ENCODE peak calls at places on chromosome X, in four cellular contexts. One of them, this sample, is unnamed.

GRCh38 chrX:139738581-139738980 is 30.6 kb upstream of the MCF2 start:
- DNase-seq in HepG2: no peak
- DNase-seq in K562: no peak
- DNase-seq in H1: no peak
- DNase-seq in this sample: no peak

GRCh38 chrX:132614297-132614696 is 125.5 kb upstream of the MBNL3 start:
- DNase-seq in HepG2: peak
- DNase-seq in K562: no peak
- DNase-seq in H1: no peak
- DNase-seq in this sample: no peak

GRCh38 chrX:6941041-6941440 is 206.5 kb upstream of the STS start:
- DNase-seq in HepG2: no peak
- DNase-seq in K562: no peak
- DNase-seq in H1: no peak
- DNase-seq in this sample: no peak

GRCh38 chrX:18468599-18468998 is 43.2 kb downstream of the CDKL5 start:
- DNase-seq in HepG2: no peak
- DNase-seq in K562: no peak
- DNase-seq in H1: no peak
- DNase-seq in this sample: no peak

GRCh38 chrX:70437921-70438665 is 6.5 kb upstream of the DLG3 start:
- DNase-seq in HepG2: no peak
- DNase-seq in K562: no peak
- DNase-seq in H1: no peak
- DNase-seq in this sample: no peak

GRCh38 chrX:31893525-31893924 is 821.7 kb upstream of the FTHL17 start:
- DNase-seq in HepG2: no peak
- DNase-seq in K562: no peak
- DNase-seq in H1: no peak
- DNase-seq in this sample: no peak

GRCh38 chrX:73964607-73965006 is 339.4 kb upstream of the ZCCHC13 start:
- DNase-seq in HepG2: no peak
- DNase-seq in K562: no peak
- DNase-seq in H1: no peak
- DNase-seq in this sample: no peak

GRCh38 chrX:78950157-78950556 is 5.0 kb downstream of the P2RY10 start:
- DNase-seq in HepG2: no peak
- DNase-seq in K562: no peak
- DNase-seq in H1: no peak
- DNase-seq in this sample: no peak

GRCh38 chrX:85905851-85906250 is 141.5 kb downstream of the CHM start:
- DNase-seq in HepG2: no peak
- DNase-seq in K562: no peak
- DNase-seq in H1: no peak
- DNase-seq in this sample: no peak

GRCh38 chrX:40719218-40719617 is 16.1 kb downstream of the MED14 start:
- DNase-seq in HepG2: no peak
- DNase-seq in K562: no peak
- DNase-seq in H1: no peak
- DNase-seq in this sample: no peak

GRCh38 chrX:97398030-97398551 is 514.4 kb downstream of the RPA4 start:
- DNase-seq in HepG2: no peak
- DNase-seq in K562: no peak
- DNase-seq in H1: no peak
- DNase-seq in this sample: no peak

GRCh38 chrX:6299724-6300123 is 71.1 kb upstream of the NLGN4X start:
- DNase-seq in HepG2: no peak
- DNase-seq in K562: no peak
- DNase-seq in H1: no peak
- DNase-seq in this sample: no peak

GRCh38 chrX:2672084-2672483 is 19.0 kb upstream of the CD99 start:
- DNase-seq in HepG2: no peak
- DNase-seq in K562: no peak
- DNase-seq in H1: no peak
- DNase-seq in this sample: no peak

GRCh38 chrX:154436597-154437397 is at the start of gene GDI1:
- DNase-seq in HepG2: no peak
- DNase-seq in K562: peak
- DNase-seq in H1: no peak
- DNase-seq in this sample: peak

GRCh38 chrX:51144828-51145442 is 187.7 kb upstream of the NUDT10 start:
- DNase-seq in HepG2: peak
- DNase-seq in K562: peak
- DNase-seq in H1: peak
- DNase-seq in this sample: peak

GRCh38 chrX:140866446-140866845 is 135.9 kb upstream of the SPANXB1 start:
- DNase-seq in HepG2: no peak
- DNase-seq in K562: no peak
- DNase-seq in H1: no peak
- DNase-seq in this sample: no peak

GRCh38 chrX:39174761-39175417 is 373.6 kb downstream of the MID1IP1 start:
- DNase-seq in HepG2: no peak
- DNase-seq in K562: no peak
- DNase-seq in H1: no peak
- DNase-seq in this sample: no peak

GRCh38 chrX:50211510-50211909 is 6.9 kb downstream of the CCNB3 start:
- DNase-seq in HepG2: no peak
- DNase-seq in K562: no peak
- DNase-seq in H1: no peak
- DNase-seq in this sample: peak

GRCh38 chrX:69603566-69604194 is 12.2 kb upstream of the EDA start:
- DNase-seq in HepG2: no peak
- DNase-seq in K562: no peak
- DNase-seq in H1: no peak
- DNase-seq in this sample: no peak

GRCh38 chrX:100864967-100865366 is 9.2 kb downstream of the NOX1 start:
- DNase-seq in HepG2: no peak
- DNase-seq in K562: no peak
- DNase-seq in H1: no peak
- DNase-seq in this sample: no peak

GRCh38 chrX:104370089-104370488 is 115.4 kb upstream of the ESX1 start:
- DNase-seq in HepG2: peak
- DNase-seq in K562: peak
- DNase-seq in H1: no peak
- DNase-seq in this sample: peak

GRCh38 chrX:77446029-77446585 is 1.1 kb upstream of the FGF16 start:
- DNase-seq in HepG2: no peak
- DNase-seq in K562: no peak
- DNase-seq in H1: no peak
- DNase-seq in this sample: no peak

GRCh38 chrX:39957816-39958561 is 139.8 kb downstream of the BCOR start:
- DNase-seq in HepG2: no peak
- DNase-seq in K562: no peak
- DNase-seq in H1: no peak
- DNase-seq in this sample: no peak

GRCh38 chrX:70494441-70494840 is 49.8 kb downstream of the DLG3 start:
- DNase-seq in HepG2: no peak
- DNase-seq in K562: no peak
- DNase-seq in H1: no peak
- DNase-seq in this sample: no peak

GRCh38 chrX:19799319-19800182 is 87.8 kb downstream of the SH3KBP1 start:
- DNase-seq in HepG2: no peak
- DNase-seq in K562: no peak
- DNase-seq in H1: no peak
- DNase-seq in this sample: no peak
- TF ChIP-seq PHF8 in HepG2: no peak
- TF ChIP-seq PHF8 in K562: no peak
- TF ChIP-seq PHF8 in H1: no peak
- TF ChIP-seq PHF8 in this sample: no peak

DNA sequence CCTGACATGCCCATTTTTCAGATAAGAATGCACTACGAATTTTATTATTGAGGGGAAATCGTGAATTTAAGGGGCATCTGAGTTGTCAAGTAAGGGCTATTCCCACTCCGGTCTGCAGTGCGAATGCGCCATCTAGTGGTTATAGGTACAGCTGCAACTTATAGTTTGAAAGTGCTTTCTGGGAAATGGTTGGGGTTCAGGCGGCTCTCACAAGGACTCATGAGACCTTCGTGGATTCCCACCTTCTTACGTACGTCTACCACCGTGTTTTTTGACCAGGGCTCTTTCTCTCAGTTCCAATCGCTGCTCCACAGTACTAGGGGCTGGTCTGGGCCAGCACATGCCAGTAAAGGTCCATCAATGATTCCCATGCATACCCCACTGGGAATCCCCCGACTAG is 12.3 kb downstream of the MSL3 start:
- DNase-seq in HepG2: peak
- DNase-seq in K562: peak
- DNase-seq in H1: no peak
- DNase-seq in this sample: peak
- TF ChIP-seq PHF8 in HepG2: no peak
- TF ChIP-seq PHF8 in K562: no peak
- TF ChIP-seq PHF8 in H1: no peak
- TF ChIP-seq PHF8 in this sample: no peak

GRCh38 chrX:13864264-13864663 is 47.4 kb upstream of the GPM6B start:
- DNase-seq in HepG2: no peak
- DNase-seq in K562: no peak
- DNase-seq in H1: no peak
- DNase-seq in this sample: no peak
- TF ChIP-seq PHF8 in HepG2: no peak
- TF ChIP-seq PHF8 in K562: no peak
- TF ChIP-seq PHF8 in H1: no peak
- TF ChIP-seq PHF8 in this sample: no peak

GRCh38 chrX:119234931-119235555 is 1.0 kb upstream of the PGRMC1 start:
- DNase-seq in HepG2: no peak
- DNase-seq in K562: no peak
- DNase-seq in H1: no peak
- DNase-seq in this sample: no peak
- TF ChIP-seq PHF8 in HepG2: no peak
- TF ChIP-seq PHF8 in K562: no peak
- TF ChIP-seq PHF8 in H1: no peak
- TF ChIP-seq PHF8 in this sample: no peak

GRCh38 chrX:19514791-19515614 is at the start of gene MAP3K15:
- DNase-seq in HepG2: peak
- DNase-seq in K562: peak
- DNase-seq in H1: no peak
- DNase-seq in this sample: peak
- TF ChIP-seq PHF8 in HepG2: peak
- TF ChIP-seq PHF8 in K562: no peak
- TF ChIP-seq PHF8 in H1: no peak
- TF ChIP-seq PHF8 in this sample: peak

GRCh38 chrX:45712067-45712466 is 511.4 kb upstream of the DIPK2B start:
- DNase-seq in HepG2: no peak
- DNase-seq in K562: no peak
- DNase-seq in H1: no peak
- DNase-seq in this sample: no peak
- TF ChIP-seq PHF8 in HepG2: no peak
- TF ChIP-seq PHF8 in K562: no peak
- TF ChIP-seq PHF8 in H1: no peak
- TF ChIP-seq PHF8 in this sample: no peak

GRCh38 chrX:623599-624323 is 6.8 kb upstream of the SHOX start:
- DNase-seq in HepG2: no peak
- DNase-seq in K562: no peak
- DNase-seq in H1: no peak
- DNase-seq in this sample: peak
- TF ChIP-seq PHF8 in HepG2: no peak
- TF ChIP-seq PHF8 in K562: no peak
- TF ChIP-seq PHF8 in H1: no peak
- TF ChIP-seq PHF8 in this sample: no peak